ENCODE peak calls at places on chromosomes 7 and 10, in eight cellular contexts. T, D, H, Y, X, B, A and Z are unnamed samples.

GRCh38 chr7:25952277-25953057 is 199.5 kb upstream of the NFE2L3 start:
- DNase-seq in T (no peak), D (no peak), H (no peak), Y (no peak), X (no peak), B (no peak), A (no peak), Z (no peak)

GRCh38 chr10:35364808-35365207 is 28.5 kb downstream of the CCNY start:
- DNase-seq in T (no peak), D (no peak), H (no peak), Y (no peak), X (no peak), B (no peak), A (peak; percentile 52), Z (no peak)

GRCh38 chr7:101555921-101556275 is 73.2 kb downstream of the MYL10 start:
- DNase-seq in T (peak; percentile 1), D (no peak), H (no peak), Y (no peak), X (peak; percentile 49), B (no peak), A (no peak), Z (peak; percentile 10)

GRCh38 chr10:14397069-14397468 is 66.3 kb upstream of the FRMD4A start:
- DNase-seq in T (no peak), D (peak; percentile 100), H (peak; percentile 21), Y (no peak), X (peak; percentile 81), B (no peak), A (peak; percentile 99), Z (no peak)

GRCh38 chr10:21503580-21503979 is 21.9 kb downstream of the SKIDA1 start:
- DNase-seq in T (no peak), D (no peak), H (no peak), Y (no peak), X (no peak), B (no peak), A (no peak), Z (no peak)

GRCh38 chr10:97278491-97278989 is 13.9 kb downstream of the ARHGAP19 start:
- DNase-seq in T (peak; percentile 46), D (peak; percentile 85), H (no peak), Y (peak; percentile 92), X (no peak), B (no peak), A (peak; percentile 45), Z (peak; percentile 50)

GRCh38 chr10:11448190-11448544 is 163.3 kb downstream of the USP6NL start:
- DNase-seq in T (peak; percentile 49), D (no peak), H (no peak), Y (no peak), X (peak; percentile 23), B (no peak), A (no peak), Z (peak; percentile 55)

GRCh38 chr10:120806081-120806480 is 45.1 kb upstream of the WDR11 start:
- DNase-seq in T (no peak), D (no peak), H (no peak), Y (no peak), X (no peak), B (no peak), A (no peak), Z (no peak)

GRCh38 chr7:139427029-139427420 is 56.4 kb downstream of the KLRG2 start:
- DNase-seq in T (no peak), D (no peak), H (no peak), Y (no peak), X (no peak), B (no peak), A (no peak), Z (no peak)

GRCh38 chr10:129621694-129622093 is 154.7 kb downstream of the MGMT start:
- DNase-seq in T (no peak), D (peak; percentile 21), H (no peak), Y (no peak), X (no peak), B (no peak), A (no peak), Z (no peak)

DNA sequence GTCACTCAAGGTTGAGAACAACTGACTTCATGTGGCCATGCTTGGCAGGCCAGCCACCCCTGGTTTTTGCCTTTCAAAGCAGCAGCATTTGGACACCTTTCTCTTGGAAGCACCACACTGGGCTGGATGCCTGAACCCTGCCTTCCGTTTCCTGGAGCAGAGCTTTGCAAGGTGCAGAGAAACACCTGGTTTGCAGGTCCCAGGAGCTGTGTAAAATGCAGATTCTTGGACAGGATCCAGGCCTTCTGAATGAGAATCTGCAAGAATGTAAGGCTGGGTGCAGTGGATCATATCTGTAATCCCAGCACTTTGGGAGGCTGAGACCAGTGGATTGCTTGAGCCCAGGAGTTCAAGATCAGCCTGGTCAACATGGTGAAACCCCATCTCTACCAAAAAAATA is 18.0 kb upstream of the DUSP5 start:
- DNase-seq in T (no peak), D (no peak), H (no peak), Y (no peak), X (no peak), B (no peak), A (no peak), Z (no peak)
- TF ChIP-seq CTCF in T (no peak), D (no peak), H (no peak), Y (no peak), X (no peak), B (no peak), A (no peak), Z (no peak)

GRCh38 chr10:79066460-79067240 is 2.1 kb upstream of the ZMIZ1 start:
- DNase-seq in T (peak; percentile 81), D (no peak), H (peak; percentile 54), Y (peak; percentile 58), X (no peak), B (peak; percentile 43), A (no peak), Z (peak; percentile 83)

GRCh38 chr10:79068203-79068561 is 584 bp upstream of the ZMIZ1 start:
- DNase-seq in T (no peak), D (no peak), H (no peak), Y (peak; percentile 55), X (no peak), B (peak; percentile 50), A (no peak), Z (peak; percentile 52)

GRCh38 chr10:79065853-79066252 is 2.9 kb upstream of the ZMIZ1 start:
- DNase-seq in T (no peak), D (no peak), H (no peak), Y (no peak), X (no peak), B (no peak), A (no peak), Z (no peak)

GRCh38 chr10:79068562-79069324 is at the start of gene ZMIZ1:
- DNase-seq in T (peak; percentile 95), D (peak; percentile 93), H (peak; percentile 90), Y (peak; percentile 94), X (peak; percentile 96), B (peak; percentile 87), A (peak; percentile 71), Z (peak; percentile 91)

DNA sequence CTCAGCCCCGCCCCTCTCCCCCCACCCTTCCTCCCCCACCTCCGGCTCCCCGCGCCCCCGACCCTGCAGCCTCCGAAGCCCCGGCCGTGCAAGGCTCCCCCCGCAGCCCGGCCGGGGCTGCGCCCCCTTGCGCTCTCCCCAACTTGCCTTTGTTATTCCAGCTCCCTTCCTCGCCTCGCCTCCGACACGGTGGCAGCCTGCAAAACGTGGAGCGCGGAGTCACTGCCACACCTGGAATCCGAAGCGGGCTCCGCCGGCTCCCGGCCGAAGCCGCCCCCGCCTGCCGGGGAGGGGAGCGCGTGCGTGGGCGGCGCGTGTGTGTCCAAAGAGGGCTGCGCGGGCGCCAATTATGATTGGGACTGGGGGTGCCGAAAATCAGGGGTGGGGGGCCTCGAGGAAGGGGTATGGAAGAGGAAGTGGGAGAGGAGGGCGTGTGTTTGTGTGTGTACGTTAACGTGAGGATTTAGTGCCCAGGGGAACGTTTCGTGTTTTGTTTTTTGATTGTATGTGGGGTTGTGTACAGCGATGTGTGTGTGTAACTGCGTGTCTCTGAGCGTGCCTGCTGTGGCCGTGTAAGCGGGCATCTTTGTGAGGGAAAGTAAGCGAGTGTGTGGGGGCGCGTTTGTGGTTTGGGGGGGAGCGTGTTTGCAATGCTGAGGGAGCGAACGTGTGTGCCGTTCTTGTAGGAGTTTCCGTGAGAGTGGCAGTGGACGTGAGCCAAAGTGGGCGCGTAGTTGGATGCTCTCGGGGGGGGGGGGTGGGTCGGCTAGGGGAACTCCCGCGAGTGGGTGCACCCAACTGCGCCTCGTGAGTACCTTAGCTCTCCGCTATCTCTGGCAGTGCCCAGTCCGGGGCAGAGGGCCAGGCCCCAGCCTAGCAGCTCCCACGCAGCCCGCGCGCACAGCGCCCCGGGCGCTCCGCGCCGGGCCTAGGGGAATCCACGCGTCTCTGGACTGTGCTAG is 1.2 kb upstream of the ZMIZ1 start:
- DNase-seq in T (peak; percentile 91), D (peak; percentile 94), H (peak; percentile 91), Y (peak; percentile 93), X (peak; percentile 93), B (peak; percentile 84), A (peak; percentile 65), Z (peak; percentile 88)
- TF ChIP-seq CTCF in T (no peak), D (peak; percentile 31), H (peak; percentile 77), Y (peak; percentile 35), X (no peak), B (no peak), A (peak; percentile 37), Z (peak; percentile 10)

GRCh38 chr10:84352251-84352842 is 24.0 kb downstream of the CCSER2 start:
- DNase-seq in T (peak; percentile 78), D (peak; percentile 61), H (peak; percentile 40), Y (peak; percentile 69), X (no peak), B (peak; percentile 82), A (no peak), Z (peak; percentile 69)
- TF ChIP-seq CTCF in T (peak; percentile 88), D (peak; percentile 74), H (peak; percentile 36), Y (peak; percentile 94), X (no peak), B (peak; percentile 85), A (peak; percentile 89), Z (peak; percentile 87)

GRCh38 chr10:61896854-61897661 is 4.4 kb upstream of the ARID5B start:
- DNase-seq in T (peak; percentile 84), D (peak; percentile 66), H (peak; percentile 65), Y (peak; percentile 91), X (no peak), B (peak; percentile 74), A (no peak), Z (peak; percentile 83)

GRCh38 chr10:61899045-61899444 is 2.5 kb upstream of the ARID5B start:
- DNase-seq in T (no peak), D (peak; percentile 78), H (no peak), Y (peak; percentile 70), X (no peak), B (no peak), A (no peak), Z (no peak)

GRCh38 chr10:61899663-61899996 is 1.9 kb upstream of the ARID5B start:
- DNase-seq in T (no peak), D (no peak), H (no peak), Y (no peak), X (no peak), B (no peak), A (no peak), Z (no peak)

GRCh38 chr10:61898435-61898778 is 3.1 kb upstream of the ARID5B start:
- DNase-seq in T (no peak), D (no peak), H (no peak), Y (peak; percentile 69), X (no peak), B (no peak), A (no peak), Z (no peak)

GRCh38 chr10:61897671-61898434 is 3.6 kb upstream of the ARID5B start:
- DNase-seq in T (no peak), D (peak; percentile 73), H (peak; percentile 48), Y (peak; percentile 52), X (no peak), B (peak; percentile 50), A (no peak), Z (no peak)
- TF ChIP-seq CTCF in T (no peak), D (peak; percentile 14), H (peak; percentile 41), Y (no peak), X (peak; percentile 15), B (no peak), A (peak; percentile 48), Z (peak; percentile 13)